ENCODE peak calls at places on chromosome 6, in four cellular contexts. B is CD8-positive, alpha-beta memory T cell; D is breast epithelium; N is cardiac muscle cell. S is an unnamed sample. For H3K4me1, the result is how much of the 10 kb centered on the place peaks cover.

GRCh38 chr6:34957184-34957904 is 68.3 kb downstream of the ANKS1A start:
- DNase-seq in B (no peak), D (no peak), N (peak), S (no peak)

GRCh38 chr6:79750806-79751205 is 119.7 kb downstream of the SH3BGRL2 start:
- DNase-seq in B (no peak), D (no peak), N (no peak), S (no peak)

GRCh38 chr6:117072134-117072533 is 193.2 kb upstream of the VGLL2 start:
- DNase-seq in B (no peak), D (no peak), N (no peak), S (no peak)

GRCh38 chr6:125899726-125900182 is 56.8 kb upstream of the HINT3 start:
- DNase-seq in B (no peak), D (no peak), N (no peak), S (no peak)

GRCh38 chr6:103101267-103101666 is 1707.8 kb downstream of the GRIK2 start:
- DNase-seq in B (no peak), D (no peak), N (no peak), S (no peak)

GRCh38 chr6:146433881-146434741 is 109.5 kb upstream of the RAB32 start:
- DNase-seq in B (no peak), D (no peak), N (peak), S (no peak)

GRCh38 chr6:131592935-131593334 is 19.9 kb downstream of the ARG1 start:
- DNase-seq in B (no peak), D (no peak), N (no peak), S (no peak)

GRCh38 chr6:6125495-6125894 is 118.8 kb upstream of the NRN1 start:
- DNase-seq in B (no peak), D (no peak), N (no peak), S (no peak)

GRCh38 chr6:158754738-158755137 is 64.4 kb downstream of the EZR start:
- DNase-seq in B (no peak), D (no peak), N (no peak), S (no peak)

GRCh38 chr6:130575971-130576370 is 210.2 kb downstream of the TMEM200A start:
- DNase-seq in B (peak), D (no peak), N (no peak), S (peak)

GRCh38 chr6:112296122-112296521 is 41.8 kb upstream of the LAMA4 start:
- DNase-seq in B (no peak), D (no peak), N (peak), S (no peak)

GRCh38 chr6:33856655-33857054 is 52.9 kb upstream of the MLN start:
- DNase-seq in B (peak), D (no peak), N (no peak), S (peak)

GRCh38 chr6:100461920-100462295 is 2.8 kb downstream of the SIM1 start:
- DNase-seq in B (no peak), D (no peak), N (no peak), S (no peak)

GRCh38 chr6:77368660-77369313 is 94.5 kb downstream of the HTR1B start:
- DNase-seq in B (no peak), D (peak), N (peak), S (no peak)

GRCh38 chr6:162200945-162201692 is 526.4 kb downstream of the PRKN start:
- DNase-seq in B (no peak), D (no peak), N (no peak), S (no peak)

GRCh38 chr6:127247114-127248096 is 19.3 kb upstream of the RNF146 start:
- DNase-seq in B (no peak), D (no peak), N (peak), S (no peak)

GRCh38 chr6:148423133-148423532 is 80.5 kb downstream of the SASH1 start:
- DNase-seq in B (no peak), D (no peak), N (no peak), S (no peak)

GRCh38 chr6:90314516-90314915 is 17.9 kb upstream of the BACH2 start:
- DNase-seq in B (no peak), D (no peak), N (no peak), S (no peak)

GRCh38 chr6:129672345-129672691 is 37.7 kb downstream of the ARHGAP18 start:
- DNase-seq in B (no peak), D (no peak), N (peak), S (peak)

GRCh38 chr6:112198582-112198981 is 55.8 kb downstream of the LAMA4 start:
- DNase-seq in B (no peak), D (no peak), N (no peak), S (no peak)

GRCh38 chr6:125753218-125753936 is 3.9 kb downstream of the HEY2 start:
- DNase-seq in B (peak), D (no peak), N (peak), S (peak)

GRCh38 chr6:139149383-139149782 is 14.5 kb downstream of the HECA start:
- DNase-seq in B (no peak), D (no peak), N (peak), S (no peak)
- H3K4me1 ChIP-seq in B (half or more), D (under half), N (under half), S (half or more)

DNA sequence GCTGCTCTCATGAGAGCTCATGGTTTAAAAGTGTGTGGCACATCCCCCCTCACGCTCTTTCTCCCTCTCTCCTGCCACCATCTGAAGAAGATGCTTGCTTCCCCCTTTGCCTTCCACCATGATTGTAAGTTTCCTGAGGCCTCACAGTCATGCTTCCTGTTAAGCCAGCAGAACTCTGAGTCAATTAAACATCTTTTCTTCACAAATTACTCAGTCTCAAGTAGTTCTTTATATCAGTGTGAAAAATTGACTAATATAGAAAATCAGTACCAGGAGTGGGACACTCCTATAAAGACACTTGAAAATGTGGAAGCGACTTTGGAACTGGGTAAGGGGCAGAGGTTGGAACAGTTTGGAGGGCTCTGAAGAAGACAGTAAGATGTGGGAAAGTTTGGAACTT is 45.0 kb downstream of the HACE1 start:
- DNase-seq in B (no peak), D (no peak), N (no peak), S (no peak)
- H3K27ac ChIP-seq in B (no peak), D (no peak), N (no peak), S (no peak)

GRCh38 chr6:43669050-43669921 is 18.3 kb downstream of the MRPS18A start:
- DNase-seq in B (no peak), D (peak), N (peak), S (no peak)
- H3K4me1 ChIP-seq in B (under half), D (under half), N (under half), S (under half)

DNA sequence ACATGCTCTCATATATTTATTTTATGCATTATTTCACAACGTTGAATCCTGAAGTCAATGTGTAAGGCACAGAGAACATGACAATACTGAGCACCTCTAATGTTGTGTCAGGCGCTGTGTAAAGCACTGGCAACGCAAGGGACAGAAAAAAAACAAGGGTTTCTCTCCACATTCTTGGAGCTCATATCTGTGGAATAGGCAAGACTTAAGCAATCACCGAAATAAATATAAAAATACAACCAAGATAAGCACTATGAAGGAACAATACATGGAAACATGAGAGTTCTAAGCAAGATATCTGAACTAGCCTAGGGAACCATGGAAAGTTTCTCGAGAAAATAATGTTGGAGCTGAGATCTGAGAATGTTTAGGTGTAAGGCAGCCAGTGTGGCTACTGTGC is 1.7 kb upstream of the DST start:
- DNase-seq in B (no peak), D (no peak), N (peak), S (no peak)
- H3K27ac ChIP-seq in B (no peak), D (peak), N (no peak), S (no peak)

S was measured in CD4-positive, alpha-beta memory T cell.